ENCODE peak calls at places on chromosome 16, in four cellular contexts. V, R, A and U are unnamed samples.

GRCh38 chr16:52128407-52128806 is 418.5 kb downstream of the TOX3 start:
- DNase-seq in V (no peak), R (no peak), A (no peak), U (no peak)

GRCh38 chr16:1580256-1580655 is 31.6 kb downstream of the IFT140 start:
- DNase-seq in R (no peak), V (no peak), A (no peak), U (no peak)

GRCh38 chr16:87740909-87741424 is 24.8 kb downstream of the KLHDC4 start:
- DNase-seq in A (no peak), V (no peak), R (peak), U (no peak)

GRCh38 chr16:56354016-56354415 is 71.3 kb downstream of the AMFR start:
- DNase-seq in R (peak), A (peak), V (no peak), U (peak)

GRCh38 chr16:9344508-9344907 is 253.1 kb downstream of the HAPSTR1 start:
- DNase-seq in A (no peak), R (no peak), V (no peak), U (no peak)

GRCh38 chr16:24773771-24774427 is 44.4 kb downstream of the TNRC6A start:
- DNase-seq in V (no peak), A (no peak), R (no peak), U (no peak)

GRCh38 chr16:47928008-47928407 is 227.8 kb downstream of the ABCC12 start:
- DNase-seq in V (peak), A (no peak), R (no peak), U (no peak)

GRCh38 chr16:17379121-17379571 is 91.6 kb downstream of the XYLT1 start:
- DNase-seq in V (peak), A (no peak), R (peak), U (no peak)

GRCh38 chr16:27427538-27427937 is 25.6 kb downstream of the IL21R start:
- DNase-seq in V (no peak), R (peak), A (no peak), U (no peak)

GRCh38 chr16:25895371-25895770 is 203.6 kb downstream of the HS3ST4 start:
- DNase-seq in V (no peak), A (no peak), R (no peak), U (no peak)

GRCh38 chr16:25416002-25416401 is 158.4 kb upstream of the ZKSCAN2 start:
- DNase-seq in A (no peak), V (no peak), R (no peak), U (no peak)

GRCh38 chr16:23835390-23836077 is at the start of gene PRKCB:
- DNase-seq in V (peak), A (peak), R (peak), U (peak)

GRCh38 chr16:12470311-12471229 is 333.1 kb downstream of the CPPED1 start:
- DNase-seq in A (no peak), R (peak), V (no peak), U (no peak)

GRCh38 chr16:13307861-13308260 is 406.5 kb downstream of the SHISA9 start:
- DNase-seq in A (no peak), R (no peak), V (no peak), U (no peak)

GRCh38 chr16:17367932-17368331 is 102.8 kb downstream of the XYLT1 start:
- DNase-seq in R (no peak), A (no peak), V (peak), U (no peak)

GRCh38 chr16:56776562-56776961 is 46.6 kb downstream of the NUP93 start:
- DNase-seq in R (no peak), A (no peak), V (peak), U (no peak)

GRCh38 chr16:68713430-68713829 is 23.7 kb upstream of the CDH1 start:
- DNase-seq in V (no peak), A (no peak), R (no peak), U (no peak)

GRCh38 chr16:68704232-68704867 is 32.7 kb upstream of the CDH1 start:
- DNase-seq in R (peak), A (peak), V (peak), U (peak)

GRCh38 chr16:68711421-68712139 is 25.5 kb upstream of the CDH1 start:
- DNase-seq in V (no peak), R (peak), A (no peak), U (no peak)

GRCh38 chr16:68707341-68708152 is 29.5 kb upstream of the CDH1 start:
- DNase-seq in A (peak), V (peak), R (peak), U (peak)
- TF ChIP-seq CTCF in A (no peak), V (peak), R (no peak), U (peak)

DNA sequence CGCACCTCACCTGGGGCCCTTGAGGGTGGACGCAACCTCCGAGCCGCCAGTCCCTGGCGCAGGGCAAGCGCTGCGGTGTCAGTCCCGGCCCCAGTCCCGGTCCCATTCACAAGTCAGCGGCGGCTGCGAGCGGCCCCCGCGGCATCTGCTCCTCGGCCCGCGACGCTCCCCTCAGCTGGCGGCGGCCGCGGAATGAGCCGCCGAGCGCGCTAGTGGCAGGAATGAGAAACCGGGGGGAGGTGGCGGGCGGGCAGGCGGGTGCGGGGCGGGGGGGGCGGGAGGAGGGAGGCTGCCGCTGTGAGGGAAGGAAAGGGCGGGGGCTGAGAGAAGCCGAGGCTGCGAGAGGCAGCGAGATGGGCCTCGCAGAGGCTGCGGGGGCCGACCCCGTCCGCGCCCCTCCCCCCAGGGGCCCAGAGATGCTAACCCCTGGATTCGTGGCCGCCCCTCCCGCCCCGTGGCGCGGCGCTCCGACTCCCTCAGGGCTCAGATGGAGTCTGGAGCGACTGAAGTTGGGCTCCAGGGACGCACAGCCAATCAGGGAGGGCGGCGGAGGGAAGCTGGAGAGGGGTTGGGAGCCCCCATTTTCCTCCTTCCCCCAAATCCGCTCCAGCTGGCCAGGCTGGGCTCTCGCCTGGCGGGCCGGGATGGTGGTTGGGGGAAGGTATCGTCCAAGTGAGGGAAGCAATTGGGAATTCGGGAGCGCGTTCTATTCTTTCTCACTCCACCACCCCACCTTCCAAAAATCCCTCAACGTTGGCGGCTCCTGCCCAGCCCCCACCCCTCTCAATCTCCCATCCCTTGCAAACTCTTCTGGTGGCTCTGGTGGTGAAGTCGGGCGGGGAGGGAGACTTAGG is at the start of gene CDH11:
- DNase-seq in A (peak), R (peak), V (peak), U (peak)
- TF ChIP-seq CTCF in A (no peak), R (peak), V (peak), U (no peak)

GRCh38 chr16:89064606-89065444 is 28.8 kb upstream of the ACSF3 start:
- DNase-seq in A (no peak), R (no peak), V (no peak), U (no peak)
- TF ChIP-seq CTCF in A (no peak), R (no peak), V (no peak), U (no peak)

GRCh38 chr16:85289760-85290625 is 177.7 kb upstream of the CIBAR2 start:
- DNase-seq in R (no peak), A (no peak), V (no peak), U (no peak)
- TF ChIP-seq CTCF in R (no peak), A (no peak), V (no peak), U (no peak)

GRCh38 chr16:81841709-81842108 is 62.6 kb downstream of the PLCG2 start:
- DNase-seq in R (no peak), V (no peak), A (no peak), U (no peak)
- TF ChIP-seq CTCF in R (no peak), V (no peak), A (no peak), U (no peak)